ENCODE peak calls at places on chromosomes 16 and 17, in seven cellular contexts. W is Right ventricle myocardium superior; R is left lung; M is CD8-positive, alpha-beta T cell; K is activated T-helper 17 cell treated with anti-CD3 and anti-CD28 coated beads, Interleukin-2, amount 50 U/mL, for 72 hours; Z is PC-3; U is activated T-cell treated with anti-CD3 and anti-CD28 coated beads, Interleukin-2, amount 50 U/mL, for 72 hours. L is an unnamed sample.

GRCh38 chr17:6927290-6927844 is 68.5 kb upstream of the ALOX12 start:
- ATAC-seq in W (no peak), R (no peak), M (no peak), K (no peak), Z (no peak), U (peak), L (no peak)

GRCh38 chr16:74307383-74307782 is 10.8 kb downstream of the PSMD7 start:
- ATAC-seq in W (no peak), R (no peak), M (no peak), K (no peak), Z (no peak), U (no peak), L (no peak)

GRCh38 chr17:74604200-74604599 is 12.1 kb upstream of the CD300LD start:
- ATAC-seq in W (no peak), R (no peak), M (no peak), K (no peak), Z (no peak), U (no peak), L (no peak)

GRCh38 chr16:2985457-2985856 is 5.2 kb upstream of the PKMYT1 start:
- ATAC-seq in W (peak), R (no peak), M (no peak), K (no peak), Z (no peak), U (no peak), L (no peak)

GRCh38 chr16:30649725-30650368 is 913 bp upstream of the PRR14 start:
- ATAC-seq in W (no peak), R (no peak), M (peak), K (no peak), Z (no peak), U (no peak), L (no peak)

GRCh38 chr17:78789149-78789662 is 7.1 kb upstream of the CYTH1 start:
- ATAC-seq in W (peak), R (peak), M (peak), K (peak), Z (no peak), U (peak), L (peak)

GRCh38 chr17:75468779-75469373 is 12.4 kb downstream of the TMEM94 start:
- ATAC-seq in W (peak), R (peak), M (no peak), K (no peak), Z (peak), U (no peak), L (no peak)

GRCh38 chr16:12425134-12425941 is 378.3 kb downstream of the CPPED1 start:
- ATAC-seq in W (no peak), R (no peak), M (no peak), K (no peak), Z (no peak), U (no peak), L (no peak)

GRCh38 chr17:38509772-38510423 is 81.6 kb downstream of the ARHGAP23 start:
- ATAC-seq in W (peak), R (peak), M (peak), K (peak), Z (no peak), U (peak), L (peak)

GRCh38 chr16:47141773-47142468 is 1.8 kb downstream of the NETO2 start:
- ATAC-seq in W (peak), R (peak), M (peak), K (peak), Z (peak), U (peak), L (peak)

GRCh38 chr17:81154961-81155360 is 10.3 kb upstream of the PVALEF start:
- ATAC-seq in W (no peak), R (no peak), M (no peak), K (no peak), Z (no peak), U (no peak), L (no peak)

GRCh38 chr17:28575126-28575795 is 1.4 kb downstream of the ALDOC start:
- ATAC-seq in W (peak), R (no peak), M (no peak), K (no peak), Z (no peak), U (no peak), L (no peak)

GRCh38 chr17:79988163-79988971 is 47.3 kb downstream of the TBC1D16 start:
- ATAC-seq in W (no peak), R (peak), M (no peak), K (peak), Z (peak), U (no peak), L (no peak)

GRCh38 chr17:69945698-69946185 is 129.3 kb upstream of the KCNJ16 start:
- ATAC-seq in W (peak), R (no peak), M (no peak), K (no peak), Z (no peak), U (no peak), L (peak)

GRCh38 chr16:17566656-17567450 is 96.1 kb upstream of the XYLT1 start:
- ATAC-seq in W (no peak), R (no peak), M (no peak), K (no peak), Z (no peak), U (no peak), L (no peak)

GRCh38 chr17:58329808-58330543 is 1.4 kb upstream of the TSPOAP1 start:
- ATAC-seq in W (no peak), R (peak), M (peak), K (peak), Z (no peak), U (peak), L (no peak)

GRCh38 chr16:1678500-1679098 is 520 bp downstream of the JPT2 start:
- ATAC-seq in W (peak), R (peak), M (peak), K (peak), Z (peak), U (no peak), L (peak)

GRCh38 chr16:11668590-11669379 is 530 bp downstream of the SNN start:
- ATAC-seq in W (peak), R (peak), M (peak), K (no peak), Z (no peak), U (no peak), L (peak)

GRCh38 chr16:12587170-12587569 is 216.5 kb downstream of the CPPED1 start:
- ATAC-seq in W (no peak), R (no peak), M (no peak), K (no peak), Z (no peak), U (no peak), L (no peak)

GRCh38 chr16:71344315-71344905 is 14.1 kb upstream of the CALB2 start:
- ATAC-seq in W (no peak), R (no peak), M (no peak), K (no peak), Z (no peak), U (no peak), L (no peak)

GRCh38 chr16:4208529-4208835 is 33.4 kb downstream of the SRL start:
- ATAC-seq in W (no peak), R (no peak), M (no peak), K (no peak), Z (no peak), U (no peak), L (no peak)

GRCh38 chr16:88553739-88554138 is 16.5 kb upstream of the ZC3H18 start:
- ATAC-seq in W (no peak), R (no peak), M (no peak), K (no peak), Z (no peak), U (no peak), L (no peak)

GRCh38 chr17:81731271-81731670 is 19.2 kb downstream of the SLC25A10 start:
- ATAC-seq in W (no peak), R (no peak), M (no peak), K (no peak), Z (no peak), U (no peak), L (no peak)

GRCh38 chr17:38925263-38925995 is at the start of gene LASP1NB:
- ATAC-seq in W (no peak), R (no peak), M (peak), K (no peak), Z (no peak), U (peak), L (no peak)

GRCh38 chr16:17166095-17166494 is 304.7 kb downstream of the XYLT1 start:
- ATAC-seq in W (no peak), R (no peak), M (no peak), K (no peak), Z (no peak), U (no peak), L (no peak)

GRCh38 chr17:27494192-27495091 is 38.2 kb downstream of the KSR1 start:
- ATAC-seq in W (peak), R (peak), M (no peak), K (no peak), Z (peak), U (no peak), L (peak)

GRCh38 chr17:81049372-81049911 is 14.5 kb downstream of the BAIAP2 start:
- ATAC-seq in W (no peak), R (no peak), M (peak), K (peak), Z (no peak), U (peak), L (no peak)

GRCh38 chr17:4625181-4625601 is 16.3 kb downstream of the ALOX15 start:
- ATAC-seq in W (peak), R (peak), M (no peak), K (no peak), Z (peak), U (no peak), L (no peak)

GRCh38 chr17:14545156-14545906 is 244.4 kb downstream of the HS3ST3B1 start:
- ATAC-seq in W (no peak), R (no peak), M (peak), K (no peak), Z (no peak), U (no peak), L (no peak)

GRCh38 chr16:55384848-55385247 is 60.8 kb downstream of the IRX6 start:
- ATAC-seq in W (peak), R (no peak), M (no peak), K (no peak), Z (no peak), U (no peak), L (no peak)